ENCODE peak calls at places on chromosomes 12 and 14, in five cellular contexts. Z is H54; L is choroid plexus epithelial cell; P is stimulated activated CD4-positive, alpha-beta T cell treated with anti-CD3 and anti-CD28 coated beads, Interleukin-2, amount 100 ng/mL, for 48 hours; Y is neural crest cell. Q is an unnamed sample.

GRCh38 chr12:15278816-15279658 is 43.3 kb upstream of the PTPRO start:
- DNase-seq in L (peak; percentile 34), Y (no peak), P (no peak), Z (no peak), Q (peak; percentile 85)

GRCh38 chr12:6536894-6537579 is 2.7 kb downstream of the GAPDH start:
- DNase-seq in L (no peak), P (no peak), Y (no peak), Z (no peak), Q (no peak)

GRCh38 chr14:101175731-101176534 is 272.4 kb upstream of the RTL1 start:
- DNase-seq in Y (no peak), P (no peak), Z (no peak), L (no peak), Q (no peak)

GRCh38 chr12:57724003-57724935 is 14.3 kb downstream of the AGAP2 start:
- DNase-seq in P (no peak), L (no peak), Y (no peak), Z (no peak), Q (no peak)

GRCh38 chr14:63633801-63634200 is 7.9 kb downstream of the WDR89 start:
- DNase-seq in Z (no peak), Y (no peak), L (peak; percentile 33), P (no peak), Q (no peak)

GRCh38 chr12:53025250-53025649 is 19.0 kb downstream of the EIF4B start:
- DNase-seq in Y (no peak), L (no peak), Z (no peak), P (no peak), Q (no peak)

GRCh38 chr14:24956104-24956503 is 93.8 kb downstream of the STXBP6 start:
- DNase-seq in L (no peak), P (no peak), Y (no peak), Z (no peak), Q (no peak)

GRCh38 chr12:98955284-98955683 is 310.2 kb downstream of the APAF1 start:
- DNase-seq in P (no peak), L (peak; percentile 32), Y (no peak), Z (no peak), Q (no peak)

GRCh38 chr14:74636424-74637183 is 24.6 kb upstream of the LTBP2 start:
- DNase-seq in L (peak; percentile 28), Y (no peak), P (no peak), Z (no peak), Q (no peak)

GRCh38 chr12:78473136-78473535 is 391.4 kb upstream of the SYT1 start:
- DNase-seq in Z (no peak), L (peak; percentile 70), P (no peak), Y (no peak), Q (no peak)

GRCh38 chr12:113097716-113098427 is 37.7 kb downstream of the RASAL1 start:
- DNase-seq in P (no peak), L (peak; percentile 23), Y (no peak), Z (no peak), Q (no peak)

GRCh38 chr14:56325251-56325839 is 207.1 kb downstream of the PELI2 start:
- DNase-seq in L (no peak), P (no peak), Y (no peak), Z (no peak), Q (no peak)

GRCh38 chr12:89874146-89874545 is 165.5 kb upstream of the ATP2B1 start:
- DNase-seq in Y (no peak), L (no peak), P (no peak), Z (no peak), Q (no peak)

GRCh38 chr12:4736048-4736447 is 15.8 kb downstream of the GALNT8 start:
- DNase-seq in L (no peak), Z (no peak), P (no peak), Y (no peak), Q (no peak)

GRCh38 chr12:1645819-1646218 is 16.8 kb downstream of the WNT5B start:
- DNase-seq in Y (no peak), P (no peak), Z (no peak), L (no peak), Q (no peak)

GRCh38 chr12:1473418-1473817 is 121.0 kb downstream of the FBXL14 start:
- DNase-seq in P (no peak), Z (no peak), Y (no peak), L (peak; percentile 17), Q (no peak)

GRCh38 chr14:90388437-90388836 is 8.4 kb upstream of the CALM1 start:
- DNase-seq in Y (no peak), L (peak; percentile 85), Z (peak; percentile 78), P (no peak), Q (no peak)

GRCh38 chr12:128930591-128930990 is 77.3 kb downstream of the GLT1D1 start:
- DNase-seq in P (no peak), Z (no peak), Y (no peak), L (no peak), Q (no peak)

GRCh38 chr12:53976172-53976822 is 1.5 kb upstream of the HOTAIR start:
- DNase-seq in Z (no peak), L (no peak), Y (no peak), P (no peak), Q (peak; percentile 75)

GRCh38 chr14:23641915-23642588 is 5.9 kb downstream of the DHRS2 start:
- DNase-seq in L (no peak), Y (no peak), Z (no peak), P (no peak), Q (no peak)

GRCh38 chr14:55427439-55427838 is 13.0 kb downstream of the TBPL2 start:
- DNase-seq in Z (no peak), P (no peak), Y (no peak), L (no peak), Q (no peak)

GRCh38 chr12:120971299-120972180 is 6.8 kb upstream of the HNF1A start:
- DNase-seq in Y (peak; percentile 12), Z (peak; percentile 63), L (peak; percentile 79), P (no peak), Q (peak; percentile 5)